ENCODE peak calls at places on chromosomes 6 and 20, in ten cellular contexts. W is kidney, L is fibroblast of villous mesenchyme, C is fibroblast of mammary gland, M is fibroblast of lung, A is ascending aorta, J is IMR-90, Y is esophagus squamous epithelium, T is left lung, F is MM.1S. O is an unnamed sample.

GRCh38 chr20:34768105-34768504 is 57.3 kb downstream of the NCOA6 start:
- DNase-seq in M (peak; percentile 58), W (no peak), T (no peak), J (peak; percentile 80), A (no peak), F (no peak), L (peak; percentile 63), C (peak; percentile 56), Y (no peak), O (peak; percentile 15)

GRCh38 chr20:47125553-47126373 is 230.7 kb downstream of the ZMYND8 start:
- DNase-seq in Y (no peak), T (no peak), C (peak; percentile 39), J (no peak), M (peak; percentile 64), F (no peak), W (no peak), L (peak; percentile 64), A (no peak), O (no peak)

GRCh38 chr6:154937306-154938244 is 57.5 kb upstream of the TIAM2 start:
- DNase-seq in A (no peak), W (no peak), T (no peak), J (peak; percentile 77), Y (no peak), F (no peak), L (no peak), C (peak; percentile 17), M (peak; percentile 58), O (peak; percentile 55)

GRCh38 chr6:51495806-51496380 is 591.5 kb downstream of the PKHD1 start:
- DNase-seq in F (no peak), A (no peak), M (no peak), T (no peak), W (no peak), C (no peak), Y (no peak), L (no peak), J (no peak), O (no peak)

GRCh38 chr6:121042766-121043165 is 291.5 kb downstream of the TBC1D32 start:
- DNase-seq in T (no peak), L (no peak), J (no peak), M (no peak), F (no peak), C (no peak), W (no peak), Y (no peak), A (no peak), O (no peak)

GRCh38 chr20:25006431-25007167 is 14.0 kb upstream of the APMAP start:
- DNase-seq in L (no peak), W (peak; percentile 43), T (no peak), C (no peak), F (no peak), M (no peak), A (no peak), Y (no peak), J (no peak), O (no peak)

GRCh38 chr20:25324412-25324811 is 66.2 kb downstream of the ABHD12 start:
- DNase-seq in A (peak; percentile 61), L (no peak), M (no peak), F (no peak), T (no peak), J (no peak), Y (no peak), C (no peak), W (peak; percentile 61), O (no peak)

GRCh38 chr6:30778001-30778400 is 33.7 kb upstream of the IER3 start:
- DNase-seq in M (no peak), F (no peak), T (no peak), C (no peak), Y (no peak), W (no peak), L (no peak), J (no peak), A (no peak), O (no peak)

GRCh38 chr6:45587229-45588060 is 209.7 kb upstream of the SUPT3H start:
- DNase-seq in A (no peak), M (no peak), J (no peak), Y (no peak), C (no peak), L (no peak), T (no peak), W (no peak), F (no peak), O (no peak)

GRCh38 chr6:129276986-129277385 is 394.0 kb downstream of the LAMA2 start:
- DNase-seq in W (no peak), T (no peak), C (no peak), J (no peak), M (peak; percentile 17), Y (no peak), A (no peak), L (no peak), F (no peak), O (no peak)

GRCh38 chr20:8305449-8305978 is 173.4 kb downstream of the PLCB1 start:
- DNase-seq in M (peak; percentile 11), L (peak; percentile 64), A (no peak), T (peak; percentile 76), C (peak; percentile 49), Y (no peak), F (peak; percentile 92), J (peak; percentile 33), W (peak; percentile 38), O (peak; percentile 20)

GRCh38 chr6:20454201-20454824 is 52.6 kb downstream of the E2F3 start:
- DNase-seq in L (no peak), W (no peak), Y (no peak), M (no peak), J (no peak), A (no peak), F (no peak), C (no peak), T (no peak), O (no peak)

GRCh38 chr6:38364127-38364526 is 275.6 kb downstream of the BTBD9 start:
- DNase-seq in A (no peak), W (no peak), M (no peak), F (no peak), C (no peak), T (no peak), Y (no peak), J (no peak), L (peak; percentile 45), O (no peak)

GRCh38 chr6:106369739-106370138 is 9.2 kb downstream of the CRYBG1 start:
- DNase-seq in F (peak; percentile 45), Y (no peak), W (no peak), L (no peak), C (no peak), T (no peak), A (no peak), M (no peak), J (no peak), O (no peak)

GRCh38 chr20:38659613-38659880 is 57.9 kb downstream of the ARHGAP40 start:
- DNase-seq in W (no peak), J (no peak), L (no peak), F (no peak), M (no peak), T (no peak), Y (no peak), C (no peak), A (no peak), O (no peak)

DNA sequence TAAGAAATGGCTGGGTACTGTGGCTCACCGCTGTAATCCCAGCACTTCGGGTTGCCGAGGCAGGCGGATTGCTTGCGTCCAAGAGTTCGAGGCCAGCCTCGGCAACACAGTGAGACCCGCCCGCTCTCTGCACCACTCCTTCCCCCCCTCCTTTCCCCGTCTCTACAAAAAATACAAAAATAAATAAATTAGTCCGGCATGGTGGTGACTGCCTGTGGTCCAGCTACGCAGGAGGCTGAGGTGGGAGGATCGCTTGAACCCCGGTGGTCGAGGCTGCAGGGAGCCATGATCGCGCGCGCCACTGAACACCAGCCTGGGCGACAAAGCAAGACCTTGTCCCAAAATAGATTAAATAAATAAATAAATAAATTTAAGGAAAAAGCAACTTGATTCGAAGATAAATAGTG is 448 bp upstream of the RNF114 start:
- DNase-seq in W (peak; percentile 85), F (no peak), J (no peak), Y (no peak), A (no peak), M (no peak), C (no peak), T (peak; percentile 68), L (no peak), O (no peak)
- H3K4me3 ChIP-seq in W (peak overlapping the region; percentile 98), F (peak overlapping the region; percentile 60), J (peak overlapping the region; percentile 6), Y (peak overlapping the region; percentile 97), A (peak overlapping the region; percentile 86), M (peak overlapping the region; percentile 98), C (peak overlapping the region; percentile 60), T (peak overlapping the region; percentile 93), L (peak overlapping the region; percentile 54), O (peak overlapping the region; percentile 43)

GRCh38 chr6:90574610-90575009 is 12.3 kb downstream of the MAP3K7 start:
- DNase-seq in C (peak; percentile 53), Y (no peak), W (no peak), T (no peak), F (no peak), A (no peak), J (peak; percentile 46), M (peak; percentile 18), L (peak; percentile 57), O (peak; percentile 48)
- TF ChIP-seq CTCF in C (peak; percentile 15), Y (no peak), W (no peak), T (no peak), F (no peak), A (no peak), J (peak; percentile 25), M (peak; percentile 6), L (peak; percentile 22), O (peak; percentile 28)

DNA sequence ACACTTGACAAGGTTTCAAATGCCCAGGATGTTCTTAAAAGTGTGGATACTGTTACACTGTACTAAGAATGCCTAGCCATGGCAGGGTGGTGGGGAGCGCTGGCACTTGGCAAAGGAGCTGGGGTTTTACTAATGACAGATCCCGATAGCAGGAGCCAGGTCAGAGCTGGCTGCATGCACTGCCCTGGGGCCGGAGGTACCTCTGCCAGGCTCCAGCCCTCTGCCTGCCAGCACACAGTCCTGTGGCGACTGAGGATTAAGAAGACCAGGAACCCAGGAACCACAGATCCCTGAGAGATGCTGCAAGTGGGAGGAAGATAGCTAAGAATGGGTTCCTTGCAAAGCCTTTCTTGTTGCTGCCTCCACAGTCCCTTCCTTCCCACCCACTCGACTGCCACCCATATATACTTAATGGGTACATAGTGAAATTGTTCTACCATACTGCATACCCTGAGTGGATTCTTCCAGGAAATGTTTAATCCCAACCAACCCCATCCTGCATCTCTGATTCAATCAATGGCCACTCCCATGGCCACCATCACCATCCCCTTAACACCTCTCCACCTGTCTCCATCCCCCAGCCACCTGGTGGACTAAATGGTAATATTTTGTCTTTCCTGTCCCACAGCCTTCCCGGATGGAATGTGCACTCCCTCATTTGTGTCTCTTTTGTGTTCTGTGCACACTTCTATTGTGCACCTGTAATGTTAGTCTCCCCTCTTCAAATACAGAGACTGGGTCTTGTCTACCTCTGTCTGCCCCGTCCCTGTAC is 260.0 kb downstream of the ALDH8A1 start:
- DNase-seq in A (no peak), L (no peak), F (no peak), J (no peak), C (no peak), M (no peak), T (no peak), Y (no peak), W (no peak), O (no peak)
- H3K4me3 ChIP-seq in A (no peak overlapping the region), L (no peak overlapping the region), F (no peak overlapping the region), J (no peak overlapping the region), C (no peak overlapping the region), M (no peak overlapping the region), T (no peak overlapping the region), Y (no peak overlapping the region), W (no peak overlapping the region), O (no peak overlapping the region)

DNA sequence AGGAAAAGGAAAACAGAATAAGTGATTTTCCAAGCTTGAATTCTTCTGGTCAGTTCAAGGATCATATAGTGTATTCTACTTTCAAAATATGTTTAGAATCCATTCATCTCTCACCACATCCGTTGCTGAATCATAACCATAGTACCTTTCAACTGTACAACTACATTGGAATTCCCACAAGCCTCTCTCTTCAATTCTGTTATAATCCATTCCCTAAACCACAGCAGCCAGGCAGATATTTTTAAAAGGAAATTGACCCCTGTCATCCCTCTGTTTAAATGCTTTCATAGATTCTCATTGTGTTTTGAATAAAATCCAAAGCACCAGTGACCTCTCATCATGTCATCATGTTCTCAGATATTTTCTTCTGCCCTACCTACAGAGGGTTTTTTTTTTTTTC is 412.7 kb downstream of the GRIK2 start:
- DNase-seq in J (peak; percentile 92), A (no peak), C (peak; percentile 63), T (no peak), Y (no peak), M (peak; percentile 97), L (peak; percentile 30), W (no peak), F (no peak), O (peak; percentile 93)
- TF ChIP-seq CTCF in J (no peak), A (no peak), C (no peak), T (no peak), Y (no peak), M (no peak), L (no peak), W (no peak), F (no peak), O (no peak)

O was measured in astrocyte of the spinal cord.